ENCODE peak calls at places on chromosome 7, in eight cellular contexts. E, P, S, C, A, F, X and D are unnamed samples.

GRCh38 chr7:99622596-99622995 is 5.8 kb downstream of the ZSCAN25 start:
- DNase-seq in E (no peak), P (no peak), S (no peak), C (no peak), A (no peak), F (no peak), X (no peak), D (no peak)

GRCh38 chr7:66682350-66683093 is 53.8 kb downstream of the KCTD7 start:
- DNase-seq in E (peak), P (no peak), S (peak), C (peak), A (peak), F (no peak), X (no peak), D (peak)

GRCh38 chr7:44959956-44960640 is 18.7 kb downstream of the MYO1G start:
- DNase-seq in E (no peak), P (no peak), S (no peak), C (no peak), A (no peak), F (no peak), X (no peak), D (no peak)

GRCh38 chr7:8190121-8190895 is 71.7 kb downstream of the ICA1 start:
- DNase-seq in E (peak), P (peak), S (peak), C (peak), A (no peak), F (peak), X (peak), D (no peak)

GRCh38 chr7:99557940-99558305 is 519 bp upstream of the ZNF655 start:
- DNase-seq in E (no peak), P (no peak), S (no peak), C (no peak), A (no peak), F (no peak), X (no peak), D (no peak)

GRCh38 chr7:130758429-130759056 is 24.5 kb upstream of the KLF14 start:
- DNase-seq in E (peak), P (no peak), S (peak), C (peak), A (peak), F (peak), X (peak), D (no peak)

GRCh38 chr7:6529643-6530042 is 21.6 kb downstream of the GRID2IP start:
- DNase-seq in E (no peak), P (no peak), S (no peak), C (no peak), A (no peak), F (no peak), X (no peak), D (no peak)

GRCh38 chr7:22074961-22075360 is 129.3 kb upstream of the CDCA7L start:
- DNase-seq in E (no peak), P (no peak), S (no peak), C (no peak), A (no peak), F (no peak), X (no peak), D (no peak)

GRCh38 chr7:47520408-47520807 is 61.5 kb downstream of the TNS3 start:
- DNase-seq in E (peak), P (no peak), S (no peak), C (peak), A (no peak), F (no peak), X (peak), D (peak)

GRCh38 chr7:98831641-98832221 is 38.1 kb downstream of the TMEM130 start:
- DNase-seq in E (peak), P (no peak), S (peak), C (no peak), A (no peak), F (no peak), X (no peak), D (no peak)

GRCh38 chr7:50210706-50211115 is 93.8 kb upstream of the IKZF1 start:
- DNase-seq in E (no peak), P (no peak), S (no peak), C (no peak), A (no peak), F (no peak), X (no peak), D (no peak)

GRCh38 chr7:68414631-68415425 is 1183.4 kb upstream of the AUTS2 start:
- DNase-seq in E (no peak), P (no peak), S (no peak), C (no peak), A (peak), F (no peak), X (no peak), D (no peak)